ENCODE peak calls at places on chromosome 2, in eight cellular contexts. O, Z, H, X, I, L, C and V are unnamed samples.
A peak's percentile ranks its signal among the peaks of the same experiment; 100 is the strongest.

GRCh38 chr2:181456660-181457120 is 496 bp upstream of the ITGA4 start:
- DNase-seq in O (peak; percentile 65), Z (peak; percentile 76), H (peak; percentile 4), X (peak; percentile 61), I (peak; percentile 85), L (no peak), C (peak; percentile 67), V (peak; percentile 74)

GRCh38 chr2:169999041-169999440 is 171.8 kb downstream of the UBR3 start:
- DNase-seq in O (no peak), Z (no peak), H (no peak), X (no peak), I (no peak), L (no peak), C (no peak), V (no peak)

GRCh38 chr2:232668805-232669444 is 28.2 kb upstream of the GIGYF2 start:
- DNase-seq in O (no peak), Z (no peak), H (no peak), X (peak; percentile 65), I (no peak), L (peak; percentile 24), C (no peak), V (no peak)

GRCh38 chr2:153519260-153519875 is 40.8 kb upstream of the RPRM start:
- DNase-seq in O (peak; percentile 4), Z (no peak), H (no peak), X (peak; percentile 64), I (peak; percentile 35), L (peak; percentile 77), C (peak; percentile 24), V (peak; percentile 51)

GRCh38 chr2:75853441-75853840 is 142.7 kb upstream of the GCFC2 start:
- DNase-seq in O (no peak), Z (no peak), H (no peak), X (no peak), I (no peak), L (no peak), C (no peak), V (no peak)

GRCh38 chr2:85258194-85258605 is 69.6 kb downstream of the TGOLN2 start:
- DNase-seq in O (no peak), Z (no peak), H (no peak), X (no peak), I (no peak), L (no peak), C (no peak), V (no peak)

GRCh38 chr2:66536290-66536673 is 101.4 kb downstream of the MEIS1 start:
- DNase-seq in O (no peak), Z (no peak), H (no peak), X (no peak), I (no peak), L (no peak), C (no peak), V (no peak)

GRCh38 chr2:189848276-189848675 is 64.0 kb downstream of the PMS1 start:
- DNase-seq in O (no peak), Z (no peak), H (no peak), X (no peak), I (no peak), L (no peak), C (no peak), V (no peak)

GRCh38 chr2:38728694-38729093 is 22.5 kb downstream of the SRSF7 start:
- DNase-seq in O (no peak), Z (no peak), H (no peak), X (no peak), I (no peak), L (no peak), C (no peak), V (no peak)

GRCh38 chr2:216169087-216169486 is 59.9 kb downstream of the XRCC5 start:
- DNase-seq in O (no peak), Z (no peak), H (no peak), X (no peak), I (no peak), L (no peak), C (no peak), V (no peak)

GRCh38 chr2:161049571-161049970 is 110.7 kb upstream of the TANK start:
- DNase-seq in O (no peak), Z (no peak), H (no peak), X (no peak), I (no peak), L (no peak), C (no peak), V (no peak)

GRCh38 chr2:190626656-190627055 is 22.2 kb upstream of the NAB1 start:
- DNase-seq in O (no peak), Z (no peak), H (no peak), X (no peak), I (no peak), L (no peak), C (no peak), V (no peak)

GRCh38 chr2:24611626-24612025 is 120.6 kb downstream of the NCOA1 start:
- DNase-seq in O (no peak), Z (no peak), H (no peak), X (no peak), I (no peak), L (no peak), C (no peak), V (no peak)

GRCh38 chr2:117940436-117940835 is 73.4 kb downstream of the CCDC93 start:
- DNase-seq in O (no peak), Z (no peak), H (no peak), X (no peak), I (no peak), L (no peak), C (no peak), V (no peak)

GRCh38 chr2:201396595-201396994 is 39.5 kb upstream of the FLACC1 start:
- DNase-seq in O (no peak), Z (no peak), H (no peak), X (no peak), I (no peak), L (peak; percentile 51), C (no peak), V (no peak)

GRCh38 chr2:238875161-238875530 is 27.3 kb downstream of the TWIST2 start:
- DNase-seq in O (no peak), Z (no peak), H (no peak), X (no peak), I (no peak), L (no peak), C (no peak), V (peak; percentile 68)

GRCh38 chr2:197264332-197264731 is 46.2 kb downstream of the ANKRD44 start:
- DNase-seq in O (no peak), Z (no peak), H (no peak), X (no peak), I (no peak), L (no peak), C (no peak), V (no peak)

GRCh38 chr2:181891966-181892794 is 650 bp downstream of the ITPRID2 start:
- DNase-seq in O (peak; percentile 36), Z (peak; percentile 83), H (peak; percentile 66), X (peak; percentile 60), I (peak; percentile 60), L (peak; percentile 59), C (peak; percentile 39), V (peak; percentile 81)

GRCh38 chr2:117019357-117019756 is 795.1 kb upstream of the DDX18 start:
- DNase-seq in O (no peak), Z (no peak), H (no peak), X (no peak), I (no peak), L (no peak), C (no peak), V (no peak)

GRCh38 chr2:43495727-43496126 is 100.1 kb downstream of the THADA start:
- DNase-seq in O (no peak), Z (no peak), H (no peak), X (no peak), I (no peak), L (peak; percentile 83), C (no peak), V (no peak)

GRCh38 chr2:211035548-211036185 is 479.3 kb downstream of the CPS1 start:
- DNase-seq in O (no peak), Z (no peak), H (peak; percentile 7), X (peak; percentile 68), I (no peak), L (peak; percentile 72), C (no peak), V (no peak)

GRCh38 chr2:221527759-221528444 is 44.2 kb downstream of the EPHA4 start:
- DNase-seq in O (no peak), Z (no peak), H (no peak), X (no peak), I (peak; percentile 55), L (no peak), C (no peak), V (no peak)

GRCh38 chr2:209525336-209525735 is 101.5 kb downstream of the MAP2 start:
- DNase-seq in O (no peak), Z (no peak), H (no peak), X (no peak), I (no peak), L (no peak), C (no peak), V (no peak)

GRCh38 chr2:232386740-232387450 is 8.3 kb downstream of the ALPP start:
- DNase-seq in O (no peak), Z (no peak), H (no peak), X (peak; percentile 64), I (no peak), L (no peak), C (no peak), V (peak; percentile 40)

GRCh38 chr2:44170337-44170736 is 1.7 kb downstream of the PPM1B start:
- DNase-seq in O (no peak), Z (no peak), H (no peak), X (no peak), I (no peak), L (peak; percentile 27), C (no peak), V (no peak)

DNA sequence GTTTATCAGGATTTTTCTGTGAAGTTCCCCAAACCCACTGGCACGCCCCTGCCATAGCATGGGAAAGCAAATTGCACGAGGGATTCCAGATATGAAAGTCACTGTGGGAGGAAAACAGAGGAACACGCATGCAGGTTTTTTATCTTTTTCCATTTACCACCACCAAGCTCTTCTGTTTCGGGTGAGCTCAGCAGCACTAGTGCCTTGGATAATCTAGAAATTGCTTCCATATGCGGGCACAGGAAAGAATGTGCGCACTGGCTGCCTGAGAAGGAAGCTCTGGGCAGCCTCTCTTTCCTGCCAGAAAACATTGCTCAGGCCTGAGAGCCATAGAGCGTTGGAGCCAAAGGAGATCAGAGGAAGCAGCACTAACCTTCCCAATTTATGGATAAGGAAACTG is 66.0 kb upstream of the WIPF1 start:
- DNase-seq in O (no peak), Z (no peak), H (no peak), X (no peak), I (no peak), L (no peak), C (no peak), V (peak; percentile 63)
- H3K4me1 ChIP-seq in O (no peaks in the 10 kb centered on the region), Z (peaks cover 62% of the 10 kb centered on the region), H (no peaks in the 10 kb centered on the region), X (peaks cover 21% of the 10 kb centered on the region), I (peaks cover 22% of the 10 kb centered on the region), L (peaks cover 10% of the 10 kb centered on the region), C (peaks cover 15% of the 10 kb centered on the region), V (no peaks in the 10 kb centered on the region)

GRCh38 chr2:207662203-207662602 is 37.0 kb upstream of the METTL21A start:
- DNase-seq in O (no peak), Z (peak; percentile 48), H (no peak), X (no peak), I (no peak), L (no peak), C (no peak), V (no peak)
- H3K4me3 ChIP-seq in O (no peak overlapping the region), Z (no peak overlapping the region), H (no peak overlapping the region), X (no peak overlapping the region), I (no peak overlapping the region), L (no peak overlapping the region), C (no peak overlapping the region), V (no peak overlapping the region)

GRCh38 chr2:120934221-120934639 is 198.6 kb downstream of the GLI2 start:
- DNase-seq in O (no peak), Z (no peak), H (no peak), X (no peak), I (no peak), L (no peak), C (no peak), V (no peak)
- H3K4me1 ChIP-seq in O (no peaks in the 10 kb centered on the region), Z (no peaks in the 10 kb centered on the region), H (no peaks in the 10 kb centered on the region), X (peaks cover 5% of the 10 kb centered on the region), I (no peaks in the 10 kb centered on the region), L (peaks cover 68% of the 10 kb centered on the region), C (no peaks in the 10 kb centered on the region), V (no peaks in the 10 kb centered on the region)

GRCh38 chr2:133566967-133567645 is 1.2 kb downstream of the NCKAP5 start:
- DNase-seq in O (no peak), Z (peak; percentile 51), H (no peak), X (peak; percentile 6), I (no peak), L (peak; percentile 82), C (no peak), V (no peak)
- H3K4me3 ChIP-seq in O (no peak overlapping the region), Z (no peak overlapping the region), H (no peak overlapping the region), X (no peak overlapping the region), I (no peak overlapping the region), L (peak overlapping the region; percentile 69), C (no peak overlapping the region), V (no peak overlapping the region)